ENCODE peak calls at places on chromosomes 11 and 22, in eight cellular contexts. M, A, Y, V, C, D, K and S are unnamed samples.

GRCh38 chr11:23730307-23730998 is 766.4 kb upstream of the LUZP2 start:
- DNase-seq in M (no peak), A (no peak), Y (no peak), V (no peak), C (no peak), D (no peak), K (no peak), S (no peak)

GRCh38 chr11:124934862-124935547 is 842 bp downstream of the HEPACAM start:
- DNase-seq in M (peak; percentile 92), A (no peak), Y (no peak), V (no peak), C (no peak), D (no peak), K (no peak), S (no peak)

GRCh38 chr11:104905271-104905670 is 7.0 kb upstream of the CASP12 start:
- DNase-seq in M (no peak), A (no peak), Y (no peak), V (no peak), C (no peak), D (no peak), K (no peak), S (no peak)

GRCh38 chr11:60953781-60954180 is 1.8 kb upstream of the SLC15A3 start:
- DNase-seq in M (peak; percentile 28), A (no peak), Y (peak; percentile 87), V (no peak), C (no peak), D (no peak), K (no peak), S (no peak)

GRCh38 chr11:60970369-60970774 is 1.1 kb upstream of the CD6 start:
- DNase-seq in M (peak; percentile 44), A (peak; percentile 85), Y (peak; percentile 41), V (peak; percentile 71), C (no peak), D (peak; percentile 82), K (no peak), S (peak; percentile 80)

GRCh38 chr11:118209037-118209436 is 15.8 kb downstream of the JAML start:
- DNase-seq in M (no peak), A (no peak), Y (no peak), V (no peak), C (no peak), D (no peak), K (no peak), S (no peak)

GRCh38 chr11:96506953-96507354 is 117.1 kb downstream of the JRKL start:
- DNase-seq in M (no peak), A (no peak), Y (no peak), V (no peak), C (no peak), D (no peak), K (no peak), S (no peak)

GRCh38 chr22:46522743-46523300 is 14.6 kb downstream of the CELSR1 start:
- DNase-seq in M (no peak), A (no peak), Y (no peak), V (no peak), C (no peak), D (no peak), K (no peak), S (no peak)

GRCh38 chr11:96127596-96127959 is 203.7 kb upstream of the MTMR2 start:
- DNase-seq in M (no peak), A (no peak), Y (no peak), V (no peak), C (no peak), D (no peak), K (peak; percentile 34), S (no peak)

GRCh38 chr11:63920870-63921417 is 4.0 kb upstream of the RCOR2 start:
- DNase-seq in M (no peak), A (peak; percentile 27), Y (no peak), V (no peak), C (no peak), D (no peak), K (no peak), S (no peak)

GRCh38 chr11:67285541-67286498 is 3.3 kb upstream of the ANKRD13D start:
- DNase-seq in M (no peak), A (no peak), Y (no peak), V (no peak), C (no peak), D (no peak), K (no peak), S (no peak)

GRCh38 chr11:6431861-6432260 is 8.9 kb downstream of the HPX start:
- DNase-seq in M (peak; percentile 98), A (no peak), Y (no peak), V (no peak), C (no peak), D (no peak), K (no peak), S (no peak)

GRCh38 chr11:75350743-75351540 is 519 bp downstream of the ARRB1 start:
- DNase-seq in M (no peak), A (peak; percentile 49), Y (peak; percentile 68), V (peak; percentile 63), C (no peak), D (peak; percentile 60), K (no peak), S (no peak)

GRCh38 chr11:68002943-68003845 is 703 bp downstream of the UNC93B1 start:
- DNase-seq in M (no peak), A (peak; percentile 42), Y (no peak), V (peak; percentile 55), C (no peak), D (peak; percentile 53), K (peak; percentile 35), S (peak; percentile 48)

GRCh38 chr11:47860526-47860925 is 12.4 kb upstream of the NUP160 start:
- DNase-seq in M (no peak), A (no peak), Y (no peak), V (no peak), C (no peak), D (no peak), K (no peak), S (no peak)

GRCh38 chr22:49322231-49322630 is 505.4 kb downstream of the BRD1 start:
- DNase-seq in M (no peak), A (no peak), Y (no peak), V (no peak), C (no peak), D (peak; percentile 1), K (no peak), S (no peak)

GRCh38 chr11:118238947-118239346 is 13.2 kb downstream of the MPZL3 start:
- DNase-seq in M (no peak), A (no peak), Y (no peak), V (no peak), C (no peak), D (peak; percentile 34), K (no peak), S (no peak)

GRCh38 chr11:45233804-45234170 is 52.4 kb downstream of the SYT13 start:
- DNase-seq in M (no peak), A (no peak), Y (no peak), V (no peak), C (no peak), D (no peak), K (no peak), S (no peak)

GRCh38 chr11:100810146-100810545 is 123.1 kb downstream of the ARHGAP42 start:
- DNase-seq in M (peak; percentile 64), A (no peak), Y (no peak), V (no peak), C (no peak), D (no peak), K (no peak), S (no peak)

GRCh38 chr22:43295173-43295572 is 48.0 kb downstream of the SCUBE1 start:
- DNase-seq in M (no peak), A (no peak), Y (no peak), V (no peak), C (no peak), D (no peak), K (no peak), S (no peak)

GRCh38 chr11:107716884-107717532 is 5.2 kb upstream of the SLN start:
- DNase-seq in M (no peak), A (no peak), Y (no peak), V (no peak), C (no peak), D (no peak), K (no peak), S (no peak)

GRCh38 chr11:86627776-86628455 is 44.5 kb downstream of the ME3 start:
- DNase-seq in M (no peak), A (no peak), Y (no peak), V (no peak), C (no peak), D (no peak), K (no peak), S (no peak)

GRCh38 chr11:59009661-59010060 is 70.4 kb downstream of the GLYATL1 start:
- DNase-seq in M (no peak), A (no peak), Y (no peak), V (no peak), C (no peak), D (no peak), K (no peak), S (no peak)

GRCh38 chr11:22875869-22876473 is 15.7 kb upstream of the CCDC179 start:
- DNase-seq in M (peak; percentile 81), A (peak; percentile 64), Y (peak; percentile 92), V (peak; percentile 84), C (peak; percentile 72), D (peak; percentile 52), K (peak; percentile 93), S (no peak)

GRCh38 chr11:83292709-83293435 is 6.7 kb upstream of the CCDC90B start:
- DNase-seq in M (peak; percentile 67), A (peak; percentile 41), Y (peak; percentile 84), V (peak; percentile 74), C (peak; percentile 90), D (peak; percentile 26), K (peak; percentile 61), S (no peak)

GRCh38 chr11:57309106-57310059 is 15.4 kb downstream of the TNKS1BP1 start:
- DNase-seq in M (no peak), A (no peak), Y (no peak), V (no peak), C (no peak), D (no peak), K (no peak), S (no peak)

GRCh38 chr22:42321908-42322561 is 51.6 kb upstream of the TCF20 start:
- DNase-seq in M (no peak), A (no peak), Y (no peak), V (peak; percentile 48), C (no peak), D (no peak), K (peak; percentile 36), S (no peak)

GRCh38 chr11:2825261-2825885 is 60.2 kb downstream of the CDKN1C start:
- DNase-seq in M (peak; percentile 79), A (no peak), Y (no peak), V (no peak), C (no peak), D (no peak), K (no peak), S (no peak)

GRCh38 chr22:38882972-38883622 is 11.1 kb upstream of the CBX6 start:
- DNase-seq in M (no peak), A (no peak), Y (no peak), V (no peak), C (no peak), D (no peak), K (no peak), S (no peak)

GRCh38 chr22:20205964-20206708 is 55.3 kb upstream of the CCDC188 start:
- DNase-seq in M (peak; percentile 72), A (peak; percentile 76), Y (peak; percentile 85), V (peak; percentile 84), C (no peak), D (peak; percentile 72), K (no peak), S (peak; percentile 30)

GRCh38 chr11:106271686-106272085 is 194.2 kb downstream of the AASDHPPT start:
- DNase-seq in M (peak; percentile 24), A (no peak), Y (no peak), V (no peak), C (no peak), D (no peak), K (no peak), S (no peak)

GRCh38 chr11:94664336-94664735 is 97.2 kb downstream of the PIWIL4 start:
- DNase-seq in M (peak; percentile 34), A (no peak), Y (no peak), V (no peak), C (no peak), D (no peak), K (no peak), S (no peak)

GRCh38 chr22:26642465-26643367 is 14.7 kb upstream of the MIAT start:
- DNase-seq in M (no peak), A (peak; percentile 81), Y (no peak), V (peak; percentile 46), C (no peak), D (peak; percentile 92), K (no peak), S (peak; percentile 34)

GRCh38 chr22:46350646-46351045 is 15.1 kb downstream of the TRMU start:
- DNase-seq in M (no peak), A (no peak), Y (no peak), V (no peak), C (no peak), D (no peak), K (no peak), S (no peak)